ENCODE peak calls at places on chromosomes 7 and 10, in five cellular contexts. S, Z, J, G and L are unnamed samples.

GRCh38 chr7:67551027-67551426 is 554.4 kb downstream of the TYW1 start:
- DNase-seq in S (no peak), G (no peak), Z (no peak), J (no peak), L (no peak)

GRCh38 chr7:81267508-81267907 is 348.7 kb upstream of the SEMA3C start:
- DNase-seq in G (peak), Z (no peak), S (no peak), J (peak), L (no peak)

GRCh38 chr10:30270247-30270646 is 78.8 kb downstream of the MTPAP start:
- DNase-seq in Z (no peak), J (peak), G (peak), S (no peak), L (no peak)

GRCh38 chr7:148819697-148820332 is 64.3 kb downstream of the EZH2 start:
- DNase-seq in J (peak), S (no peak), Z (no peak), G (peak), L (no peak)

GRCh38 chr10:101574354-101574753 is 13.7 kb downstream of the POLL start:
- DNase-seq in G (no peak), J (no peak), S (no peak), Z (no peak), L (no peak)

GRCh38 chr10:43138757-43139241 is 554 bp downstream of the CSGALNACT2 start:
- DNase-seq in G (peak), S (no peak), J (peak), Z (no peak), L (no peak)

GRCh38 chr7:81725496-81726117 is 44.2 kb downstream of the HGF start:
- DNase-seq in Z (no peak), S (peak), J (peak), G (peak), L (peak)

GRCh38 chr7:43112941-43113621 is 634 bp downstream of the HECW1 start:
- DNase-seq in Z (no peak), J (peak), S (no peak), G (peak), L (no peak)

GRCh38 chr10:14904316-14904732 is 25.7 kb downstream of the SUV39H2 start:
- DNase-seq in J (peak), Z (no peak), S (peak), G (peak), L (no peak)

GRCh38 chr7:151982806-151983205 is 26.6 kb downstream of the GALNTL5 start:
- DNase-seq in S (no peak), Z (no peak), G (no peak), J (no peak), L (no peak)

GRCh38 chr10:124156524-124157225 is 63.3 kb upstream of the CHST15 start:
- DNase-seq in G (no peak), Z (no peak), J (no peak), S (no peak), L (no peak)

GRCh38 chr10:61110188-61110844 is 166.3 kb upstream of the RHOBTB1 start:
- DNase-seq in S (no peak), Z (no peak), G (peak), J (peak), L (peak)

GRCh38 chr10:76939862-76940495 is 697.6 kb downstream of the KCNMA1 start:
- DNase-seq in S (no peak), J (no peak), Z (no peak), G (no peak), L (no peak)

GRCh38 chr10:68137174-68137573 is 27.9 kb downstream of the MYPN start:
- DNase-seq in J (peak), Z (no peak), S (no peak), G (peak), L (no peak)

GRCh38 chr7:121274467-121274866 is 54.3 kb upstream of the WNT16 start:
- DNase-seq in J (no peak), G (no peak), Z (no peak), S (no peak), L (no peak)

GRCh38 chr7:22453159-22453558 is 46.8 kb downstream of the STEAP1B start:
- DNase-seq in Z (no peak), G (no peak), J (no peak), S (no peak), L (no peak)

GRCh38 chr10:35912615-35913170 is 270.6 kb upstream of the FZD8 start:
- DNase-seq in J (peak), Z (no peak), G (peak), S (no peak), L (peak)

GRCh38 chr7:144416341-144416740 is 12.8 kb upstream of the NOBOX start:
- DNase-seq in G (no peak), S (no peak), J (no peak), Z (no peak), L (no peak)

GRCh38 chr7:66669088-66669487 is 40.4 kb downstream of the KCTD7 start:
- DNase-seq in Z (no peak), G (no peak), J (no peak), S (no peak), L (no peak)

GRCh38 chr7:111226800-111227199 is 135.9 kb downstream of the LRRN3 start:
- DNase-seq in Z (no peak), S (no peak), G (no peak), J (no peak), L (no peak)

GRCh38 chr10:119654540-119654939 is 3.4 kb downstream of the BAG3 start:
- DNase-seq in S (no peak), G (no peak), Z (no peak), J (no peak), L (no peak)

GRCh38 chr7:92884218-92884617 is 47.8 kb upstream of the CDK6 start:
- DNase-seq in Z (no peak), S (no peak), G (no peak), J (no peak), L (no peak)

GRCh38 chr7:3301831-3302618 is 973 bp downstream of the SDK1 start:
- DNase-seq in Z (no peak), G (peak), S (peak), J (peak), L (no peak)

GRCh38 chr10:23826399-23826798 is 382.5 kb upstream of the KIAA1217 start:
- DNase-seq in Z (no peak), S (no peak), G (peak), J (no peak), L (no peak)

GRCh38 chr7:89223906-89224395 is 428.4 kb upstream of the TEX47 start:
- DNase-seq in S (no peak), G (no peak), Z (no peak), J (no peak), L (no peak)

GRCh38 chr7:105637755-105638154 is 56.5 kb upstream of the EFCAB10 start:
- DNase-seq in Z (no peak), J (no peak), S (no peak), G (no peak), L (no peak)

GRCh38 chr7:48299580-48300169 is 128.4 kb downstream of the ABCA13 start:
- DNase-seq in S (peak), J (peak), G (peak), Z (no peak), L (peak)

GRCh38 chr10:121500591-121501341 is 97.5 kb downstream of the FGFR2 start:
- DNase-seq in S (no peak), Z (no peak), J (no peak), G (no peak), L (no peak)

GRCh38 chr7:129825005-129825553 is 127.7 kb downstream of the UBE2H start:
- DNase-seq in G (peak), S (peak), J (peak), Z (no peak), L (no peak)

GRCh38 chr7:91264083-91264923 is at the start of gene FZD1:
- DNase-seq in G (peak), J (peak), S (peak), Z (peak), L (peak)

GRCh38 chr10:125802131-125802530 is 20.9 kb downstream of the UROS start:
- DNase-seq in G (no peak), J (no peak), Z (no peak), S (no peak), L (no peak)

GRCh38 chr7:2956526-2957368 is 86.9 kb downstream of the CARD11 start:
- DNase-seq in Z (no peak), G (peak), J (peak), S (no peak), L (no peak)

GRCh38 chr10:16777473-16778370 is 39.5 kb downstream of the RSU1 start:
- DNase-seq in Z (no peak), J (peak), G (peak), S (peak), L (peak)

GRCh38 chr7:126856691-126857291 is 395.9 kb downstream of the GRM8 start:
- DNase-seq in S (no peak), G (peak), Z (no peak), J (peak), L (no peak)

GRCh38 chr7:122896509-122896908 is 10.2 kb upstream of the CADPS2 start:
- DNase-seq in S (no peak), G (peak), Z (no peak), J (peak), L (no peak)

DNA sequence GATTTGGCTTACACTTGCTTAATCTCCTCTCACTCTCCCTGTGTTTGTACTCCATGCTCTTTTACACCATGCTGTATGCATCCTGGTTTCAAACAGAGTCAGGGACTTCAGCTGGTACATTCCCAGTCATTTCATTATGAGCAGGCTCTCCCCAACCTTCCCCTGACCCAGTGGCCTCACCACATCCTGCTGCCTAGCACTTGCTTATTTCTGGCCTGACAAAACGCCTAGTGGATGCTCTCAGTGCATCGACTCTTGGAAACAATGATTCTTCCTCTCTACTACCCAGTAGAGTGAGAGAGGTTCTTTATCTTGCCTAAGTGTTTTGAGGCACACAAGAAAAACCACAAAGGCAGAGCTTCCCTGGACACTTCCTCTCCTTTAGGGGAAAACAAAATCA is 63.4 kb downstream of the CAV1 start:
- DNase-seq in J (peak), Z (no peak), S (no peak), G (peak), L (no peak)
- TF ChIP-seq CTCF in J (peak), Z (no peak), S (no peak), G (peak), L (no peak)

GRCh38 chr10:86329896-86330680 is 36.5 kb downstream of the GRID1 start:
- DNase-seq in G (no peak), S (no peak), J (no peak), Z (no peak), L (no peak)

GRCh38 chr10:86333813-86334514 is 32.6 kb downstream of the GRID1 start:
- DNase-seq in S (no peak), G (no peak), Z (no peak), J (no peak), L (no peak)

GRCh38 chr10:86331861-86332260 is 34.7 kb downstream of the GRID1 start:
- DNase-seq in S (no peak), J (no peak), Z (no peak), G (no peak), L (no peak)

GRCh38 chr10:86329093-86329710 is 37.4 kb downstream of the GRID1 start:
- DNase-seq in Z (no peak), G (no peak), S (no peak), J (no peak), L (no peak)

GRCh38 chr10:86330778-86331763 is 35.5 kb downstream of the GRID1 start:
- DNase-seq in S (no peak), J (no peak), G (no peak), Z (no peak), L (no peak)
- TF ChIP-seq CTCF in S (no peak), J (no peak), G (no peak), Z (no peak), L (no peak)

GRCh38 chr10:78470267-78471103 is 436.8 kb downstream of the RPS24 start:
- DNase-seq in J (no peak), Z (no peak), S (no peak), G (no peak), L (no peak)

GRCh38 chr10:78471723-78472541 is 438.3 kb downstream of the RPS24 start:
- DNase-seq in Z (no peak), J (no peak), S (no peak), G (no peak), L (no peak)

GRCh38 chr10:78473016-78473415 is 439.4 kb downstream of the RPS24 start:
- DNase-seq in Z (no peak), G (no peak), S (no peak), J (no peak), L (no peak)

GRCh38 chr10:78472542-78472890 is 438.9 kb downstream of the RPS24 start:
- DNase-seq in J (no peak), Z (no peak), G (no peak), S (no peak), L (no peak)

GRCh38 chr10:78471326-78471722 is 437.7 kb downstream of the RPS24 start:
- DNase-seq in J (no peak), Z (no peak), G (no peak), S (no peak), L (no peak)
- TF ChIP-seq CTCF in J (no peak), Z (no peak), G (no peak), S (no peak), L (no peak)

DNA sequence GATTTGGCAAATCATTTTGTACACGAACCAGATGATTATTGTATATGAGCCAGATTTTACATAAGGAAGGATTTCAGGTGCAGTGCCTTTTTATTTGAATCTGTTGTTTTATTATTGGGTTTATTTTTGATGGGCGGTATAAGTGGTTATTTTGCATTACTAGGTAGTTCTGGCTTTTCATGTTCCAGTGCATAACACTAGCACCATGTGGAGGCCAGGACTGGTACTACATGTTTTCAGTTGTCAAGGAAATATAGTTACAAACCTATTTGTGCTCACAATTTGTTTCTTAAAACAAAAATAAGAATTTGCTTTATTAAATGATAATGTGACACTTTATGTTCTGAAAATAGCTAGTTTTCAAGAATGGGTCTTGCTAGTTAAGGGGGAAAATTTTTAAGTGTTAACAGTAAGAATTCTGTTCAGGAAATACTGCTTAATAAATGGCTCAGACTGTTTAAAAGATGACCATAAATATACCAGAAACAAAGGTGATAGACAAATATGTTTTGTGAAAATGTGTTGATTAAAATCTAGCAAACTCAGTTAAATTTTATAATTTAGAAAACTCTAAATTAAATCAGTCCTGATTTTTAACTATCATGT is 7.1 kb upstream of the SEMA3E start:
- DNase-seq in J (peak), S (peak), G (peak), Z (no peak), L (peak)
- TF ChIP-seq CTCF in J (peak), S (peak), G (peak), Z (peak), L (peak)

GRCh38 chr10:53209941-53210611 is 437.5 kb upstream of the MBL2 start:
- DNase-seq in Z (no peak), S (no peak), J (peak), G (peak), L (no peak)
- TF ChIP-seq CTCF in Z (no peak), S (peak), J (peak), G (peak), L (no peak)

GRCh38 chr7:97117372-97118188 is at the start of gene SDHAF3:
- DNase-seq in G (peak), J (peak), S (peak), Z (peak), L (peak)
- TF ChIP-seq CTCF in G (peak), J (no peak), S (peak), Z (no peak), L (peak)

DNA sequence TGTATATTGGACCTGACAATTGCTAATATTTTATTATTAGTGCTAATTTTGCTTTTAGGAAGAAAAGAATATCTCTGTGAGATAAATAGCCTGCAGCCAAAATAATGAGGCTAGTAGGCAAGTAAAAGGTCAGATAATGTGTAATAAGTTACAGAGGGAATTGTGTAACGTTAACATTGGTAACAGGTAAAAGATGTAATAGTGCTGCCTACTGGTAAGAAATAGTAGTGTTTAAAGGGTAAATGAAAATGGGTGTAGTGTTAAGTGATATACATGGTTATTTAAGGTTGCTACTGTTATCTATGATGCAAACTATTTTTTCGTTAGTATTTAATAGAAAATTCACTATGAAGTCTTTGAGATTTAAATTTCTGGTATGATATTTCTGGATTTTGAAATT is 9.2 kb upstream of the FOXP2 start:
- DNase-seq in G (peak), Z (no peak), J (peak), S (no peak), L (no peak)
- TF ChIP-seq CTCF in G (peak), Z (peak), J (peak), S (peak), L (peak)

GRCh38 chr7:107169120-107170050 is 582 bp downstream of the HBP1 start:
- DNase-seq in Z (peak), S (peak), G (peak), J (peak), L (peak)

GRCh38 chr7:107168233-107169119 is at the start of gene HBP1:
- DNase-seq in S (peak), J (peak), G (peak), Z (peak), L (peak)

GRCh38 chr7:107165341-107165740 is 3.5 kb upstream of the HBP1 start:
- DNase-seq in S (no peak), G (no peak), Z (no peak), J (no peak), L (no peak)

GRCh38 chr7:107166702-107167426 is 1.9 kb upstream of the HBP1 start:
- DNase-seq in S (no peak), Z (no peak), J (peak), G (no peak), L (no peak)

GRCh38 chr7:107167483-107168232 is 1.1 kb upstream of the HBP1 start:
- DNase-seq in G (peak), J (peak), S (peak), Z (no peak), L (no peak)
- TF ChIP-seq CTCF in G (peak), J (peak), S (peak), Z (peak), L (peak)